ENCODE peak calls at places on chromosomes 2 and 18, in five cellular contexts. One of them, this sample, is unnamed.

GRCh38 chr2:158464426-158465281 is 7.9 kb downstream of the PKP4 start:
- DNase-seq in H7: peak; percentile 23
- DNase-seq in endothelial cell: no peak
- DNase-seq in stimulated activated CD4-positive, alpha-beta T cell treated with anti-CD3 and anti-CD28 coated beads, Interleukin-15, amount 100 ng/mL, for 24 hours: no peak
- DNase-seq in myocyte: no peak
- DNase-seq in this sample: no peak

GRCh38 chr2:69770193-69770702 is 28.3 kb downstream of the ANXA4 start:
- DNase-seq in stimulated activated CD4-positive, alpha-beta T cell treated with anti-CD3 and anti-CD28 coated beads, Interleukin-15, amount 100 ng/mL, for 24 hours: peak; percentile 44
- DNase-seq in myocyte: peak; percentile 93
- DNase-seq in H7: no peak
- DNase-seq in endothelial cell: no peak
- DNase-seq in this sample: no peak

GRCh38 chr18:23883277-23883790 is 131.2 kb upstream of the TTC39C start:
- DNase-seq in stimulated activated CD4-positive, alpha-beta T cell treated with anti-CD3 and anti-CD28 coated beads, Interleukin-15, amount 100 ng/mL, for 24 hours: no peak
- DNase-seq in myocyte: no peak
- DNase-seq in H7: no peak
- DNase-seq in endothelial cell: no peak
- DNase-seq in this sample: no peak

GRCh38 chr18:36158261-36158867 is 28.7 kb downstream of the ELP2 start:
- DNase-seq in stimulated activated CD4-positive, alpha-beta T cell treated with anti-CD3 and anti-CD28 coated beads, Interleukin-15, amount 100 ng/mL, for 24 hours: no peak
- DNase-seq in endothelial cell: no peak
- DNase-seq in H7: no peak
- DNase-seq in myocyte: peak; percentile 45
- DNase-seq in this sample: no peak

GRCh38 chr2:191907091-191907490 is 60.2 kb upstream of the CAVIN2 start:
- DNase-seq in H7: no peak
- DNase-seq in endothelial cell: no peak
- DNase-seq in myocyte: no peak
- DNase-seq in stimulated activated CD4-positive, alpha-beta T cell treated with anti-CD3 and anti-CD28 coated beads, Interleukin-15, amount 100 ng/mL, for 24 hours: no peak
- DNase-seq in this sample: no peak

GRCh38 chr2:175039490-175039889 is 34.3 kb upstream of the CHN1 start:
- DNase-seq in myocyte: no peak
- DNase-seq in stimulated activated CD4-positive, alpha-beta T cell treated with anti-CD3 and anti-CD28 coated beads, Interleukin-15, amount 100 ng/mL, for 24 hours: no peak
- DNase-seq in endothelial cell: no peak
- DNase-seq in H7: no peak
- DNase-seq in this sample: no peak

GRCh38 chr2:23078799-23079434 is 306.1 kb upstream of the KLHL29 start:
- DNase-seq in myocyte: no peak
- DNase-seq in H7: no peak
- DNase-seq in stimulated activated CD4-positive, alpha-beta T cell treated with anti-CD3 and anti-CD28 coated beads, Interleukin-15, amount 100 ng/mL, for 24 hours: no peak
- DNase-seq in endothelial cell: no peak
- DNase-seq in this sample: no peak

GRCh38 chr2:219175928-219176817 is 552 bp downstream of the CNPPD1 start:
- DNase-seq in myocyte: peak; percentile 69
- DNase-seq in stimulated activated CD4-positive, alpha-beta T cell treated with anti-CD3 and anti-CD28 coated beads, Interleukin-15, amount 100 ng/mL, for 24 hours: peak; percentile 59
- DNase-seq in H7: peak; percentile 83
- DNase-seq in endothelial cell: no peak
- DNase-seq in this sample: peak; percentile 39

GRCh38 chr2:163182764-163183354 is 344.3 kb upstream of the KCNH7 start:
- DNase-seq in myocyte: peak; percentile 30
- DNase-seq in stimulated activated CD4-positive, alpha-beta T cell treated with anti-CD3 and anti-CD28 coated beads, Interleukin-15, amount 100 ng/mL, for 24 hours: no peak
- DNase-seq in H7: no peak
- DNase-seq in endothelial cell: no peak
- DNase-seq in this sample: no peak

GRCh38 chr2:156322681-156323211 is 9.8 kb downstream of the NR4A2 start:
- DNase-seq in myocyte: no peak
- DNase-seq in stimulated activated CD4-positive, alpha-beta T cell treated with anti-CD3 and anti-CD28 coated beads, Interleukin-15, amount 100 ng/mL, for 24 hours: peak; percentile 30
- DNase-seq in H7: peak; percentile 75
- DNase-seq in endothelial cell: no peak
- DNase-seq in this sample: peak; percentile 47

GRCh38 chr2:48414980-48415764 is 114.8 kb upstream of the STON1 start:
- DNase-seq in myocyte: peak; percentile 90
- DNase-seq in endothelial cell: no peak
- DNase-seq in H7: peak; percentile 36
- DNase-seq in stimulated activated CD4-positive, alpha-beta T cell treated with anti-CD3 and anti-CD28 coated beads, Interleukin-15, amount 100 ng/mL, for 24 hours: no peak
- DNase-seq in this sample: no peak

GRCh38 chr18:56632070-56633022 is 6.0 kb downstream of the TXNL1 start:
- DNase-seq in H7: no peak
- DNase-seq in myocyte: no peak
- DNase-seq in stimulated activated CD4-positive, alpha-beta T cell treated with anti-CD3 and anti-CD28 coated beads, Interleukin-15, amount 100 ng/mL, for 24 hours: no peak
- DNase-seq in endothelial cell: no peak
- DNase-seq in this sample: no peak

GRCh38 chr2:58851598-58851997 is 610.5 kb upstream of the FANCL start:
- DNase-seq in stimulated activated CD4-positive, alpha-beta T cell treated with anti-CD3 and anti-CD28 coated beads, Interleukin-15, amount 100 ng/mL, for 24 hours: no peak
- DNase-seq in myocyte: no peak
- DNase-seq in endothelial cell: no peak
- DNase-seq in H7: no peak
- DNase-seq in this sample: no peak